ENCODE peak calls at places on chromosomes 12 and 14, in four cellular contexts. Z, L, B and M are unnamed samples.

GRCh38 chr12:3757261-3757660 is 4.4 kb upstream of the CRACR2A start:
- DNase-seq in Z (no peak), L (no peak), B (no peak), M (peak)

GRCh38 chr14:64501326-64502171 is 2.1 kb downstream of the ZBTB25 start:
- DNase-seq in Z (no peak), L (peak), B (no peak), M (peak)

GRCh38 chr12:75862692-75863471 is 168.7 kb downstream of the PHLDA1 start:
- DNase-seq in Z (no peak), L (peak), B (no peak), M (peak)

GRCh38 chr14:23537351-23538048 is 14.1 kb downstream of the ZFHX2 start:
- DNase-seq in Z (no peak), L (no peak), B (peak), M (no peak)

GRCh38 chr14:90398315-90398811 is 1.5 kb downstream of the CALM1 start:
- DNase-seq in Z (peak), L (peak), B (peak), M (no peak)

GRCh38 chr14:101589486-101590015 is 28.3 kb downstream of the DIO3 start:
- DNase-seq in Z (no peak), L (no peak), B (no peak), M (no peak)

GRCh38 chr14:56044196-56044595 is 74.0 kb upstream of the PELI2 start:
- DNase-seq in Z (no peak), L (no peak), B (no peak), M (no peak)

GRCh38 chr14:54672688-54673087 is 105.8 kb downstream of the SAMD4A start:
- DNase-seq in Z (no peak), L (no peak), B (no peak), M (no peak)

GRCh38 chr12:93621986-93622385 is 49.5 kb downstream of the SOCS2 start:
- DNase-seq in Z (no peak), L (no peak), B (no peak), M (no peak)

GRCh38 chr12:122001379-122002209 is 20.1 kb upstream of the BCL7A start:
- DNase-seq in Z (no peak), L (no peak), B (no peak), M (no peak)

GRCh38 chr12:115507951-115508722 is 769.4 kb downstream of the MED13L start:
- DNase-seq in Z (no peak), L (no peak), B (peak), M (peak)

GRCh38 chr14:71730471-71730870 is 201.8 kb upstream of the RGS6 start:
- DNase-seq in Z (no peak), L (no peak), B (no peak), M (no peak)

GRCh38 chr12:45415393-45415817 is 199.5 kb downstream of the ANO6 start:
- DNase-seq in Z (peak), L (peak), B (no peak), M (peak)

GRCh38 chr12:113162102-113163029 is 12.8 kb downstream of the CFAP73 start:
- DNase-seq in Z (peak), L (no peak), B (no peak), M (no peak)

GRCh38 chr12:128813883-128814282 is 9.9 kb downstream of the SLC15A4 start:
- DNase-seq in Z (no peak), L (no peak), B (no peak), M (no peak)

GRCh38 chr12:113974006-113974405 is 7.9 kb upstream of the RBM19 start:
- DNase-seq in Z (no peak), L (no peak), B (no peak), M (no peak)

GRCh38 chr14:23174785-23175184 is 8.7 kb downstream of the SLC7A8 start:
- DNase-seq in Z (no peak), L (no peak), B (no peak), M (no peak)

GRCh38 chr14:86013663-86014062 is 483.7 kb downstream of the FLRT2 start:
- DNase-seq in Z (no peak), L (no peak), B (no peak), M (peak)

DNA sequence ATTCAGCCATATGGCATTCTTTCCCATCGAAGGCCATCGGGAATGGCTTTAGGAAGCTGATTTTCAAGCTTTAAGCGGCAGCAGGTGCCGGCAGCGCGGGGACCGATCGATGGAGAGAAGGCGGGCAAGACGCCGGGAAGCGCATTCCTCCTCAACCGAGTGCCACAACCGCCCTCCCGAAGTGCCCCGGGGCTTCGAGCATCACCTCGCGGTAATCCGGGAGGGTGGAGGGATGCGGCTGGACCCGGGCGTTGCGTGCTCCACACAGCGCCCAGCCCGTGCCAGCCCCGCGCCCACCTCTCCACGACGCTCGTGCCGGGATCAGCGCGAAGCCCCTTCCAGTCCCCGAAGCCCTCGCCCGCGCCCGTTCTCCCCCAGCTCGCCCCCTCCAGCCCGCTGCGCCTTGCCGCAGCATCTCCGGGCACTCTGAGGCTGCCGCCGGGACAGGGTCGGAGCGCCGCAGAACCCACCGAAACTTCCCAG is 3.2 kb downstream of the USP44 start:
- DNase-seq in Z (peak), L (no peak), B (peak), M (no peak)
- TF ChIP-seq RNF2 in Z (no peak), L (peak), B (no peak), M (no peak)

DNA sequence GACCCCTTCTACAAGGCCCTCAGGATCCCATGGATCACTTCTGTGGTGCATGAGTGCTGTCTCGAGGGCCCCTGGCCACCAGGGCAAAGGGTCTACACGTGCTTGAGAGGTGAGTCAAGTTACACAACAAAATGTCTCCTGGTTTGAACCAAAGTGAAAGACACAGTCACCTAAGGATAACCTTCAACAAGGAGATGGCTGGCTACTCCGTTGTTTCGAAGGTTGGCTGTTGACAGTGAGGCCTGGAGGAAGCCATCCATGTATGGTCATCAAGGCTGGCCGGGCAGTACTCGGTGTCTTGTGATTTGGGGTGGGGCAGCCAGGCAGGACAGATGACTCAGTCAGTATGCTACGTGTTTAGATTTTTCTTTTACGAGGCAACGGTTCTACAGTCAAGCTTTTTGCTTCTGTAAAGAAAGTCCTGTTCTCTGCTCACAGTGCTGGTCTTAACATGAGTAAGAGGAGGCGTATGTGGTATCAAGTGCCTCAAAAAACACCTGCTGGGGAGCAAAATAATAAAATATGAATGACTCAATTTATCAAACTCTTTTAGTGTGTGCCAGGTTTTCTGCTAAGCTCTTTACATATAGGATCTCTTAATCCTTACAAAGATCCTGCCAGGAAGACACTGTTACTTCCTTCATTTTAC is 18.0 kb upstream of the NT5DC3 start:
- DNase-seq in Z (peak), L (peak), B (no peak), M (peak)
- TF ChIP-seq RNF2 in Z (no peak), L (no peak), B (no peak), M (peak)

DNA sequence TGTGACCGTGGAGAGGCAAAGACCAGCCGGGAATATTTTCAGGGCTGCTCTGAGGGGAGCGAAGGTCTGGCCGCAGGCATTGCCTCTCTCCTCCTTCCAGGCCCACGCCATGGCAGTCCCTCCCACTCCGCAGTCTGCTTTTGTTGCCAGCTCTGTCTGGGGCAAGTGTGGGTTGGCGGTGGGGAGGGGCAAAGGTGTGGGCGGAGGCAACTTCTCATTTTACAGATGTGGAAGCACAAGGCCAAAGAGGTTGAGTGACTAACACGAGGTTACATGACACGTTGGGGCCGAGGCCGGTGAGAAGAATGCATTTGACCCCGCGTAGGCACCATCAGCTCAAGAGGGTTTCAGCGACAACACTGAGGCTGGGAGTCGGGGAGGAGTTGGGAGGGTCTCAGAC is 6.1 kb upstream of the FAIM2 start:
- DNase-seq in Z (peak), L (no peak), B (peak), M (peak)
- TF ChIP-seq RNF2 in Z (no peak), L (no peak), B (no peak), M (no peak)

GRCh38 chr14:92439551-92440344 is 73.8 kb upstream of the RIN3 start:
- DNase-seq in Z (no peak), L (no peak), B (no peak), M (no peak)
- TF ChIP-seq RNF2 in Z (no peak), L (no peak), B (no peak), M (no peak)

GRCh38 chr14:67491741-67492504 is 3.4 kb upstream of the TMEM229B start:
- DNase-seq in Z (no peak), L (no peak), B (no peak), M (no peak)
- TF ChIP-seq RNF2 in Z (no peak), L (no peak), B (no peak), M (no peak)

DNA sequence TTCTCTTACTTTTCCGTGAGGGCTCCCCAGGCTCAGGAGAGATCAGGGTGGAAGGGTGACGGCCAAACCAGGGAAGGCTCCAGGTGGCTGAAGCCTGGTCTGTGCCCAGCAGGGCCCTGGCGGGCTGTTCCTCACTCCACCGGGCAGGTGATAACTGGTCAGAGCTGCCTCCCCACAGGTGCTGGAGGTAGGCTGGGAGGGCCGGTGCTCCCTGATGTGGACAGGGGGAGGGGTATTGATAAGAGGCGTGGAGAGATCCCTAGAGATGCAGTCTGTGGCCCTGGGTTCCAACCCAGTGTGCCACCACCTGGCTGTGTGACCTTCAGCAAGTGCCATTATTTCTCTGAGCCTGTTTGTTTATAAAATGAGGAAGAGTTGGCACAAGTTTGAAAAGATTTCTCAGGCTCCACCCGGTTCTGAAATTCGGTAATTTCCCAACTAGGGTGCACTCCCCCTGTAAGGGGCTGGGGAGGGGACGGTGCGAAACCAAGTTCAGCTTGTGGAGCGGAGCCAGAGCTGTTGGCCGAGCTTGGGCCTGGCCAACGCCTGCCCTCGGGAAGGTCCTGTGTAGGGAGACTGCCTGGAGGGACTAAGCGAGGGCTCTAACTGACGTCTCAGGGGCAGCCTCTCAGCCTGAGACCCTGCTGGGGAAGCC is 999 bp upstream of the NR4A1 start:
- DNase-seq in Z (no peak), L (no peak), B (peak), M (no peak)
- TF ChIP-seq RNF2 in Z (no peak), L (no peak), B (no peak), M (no peak)

DNA sequence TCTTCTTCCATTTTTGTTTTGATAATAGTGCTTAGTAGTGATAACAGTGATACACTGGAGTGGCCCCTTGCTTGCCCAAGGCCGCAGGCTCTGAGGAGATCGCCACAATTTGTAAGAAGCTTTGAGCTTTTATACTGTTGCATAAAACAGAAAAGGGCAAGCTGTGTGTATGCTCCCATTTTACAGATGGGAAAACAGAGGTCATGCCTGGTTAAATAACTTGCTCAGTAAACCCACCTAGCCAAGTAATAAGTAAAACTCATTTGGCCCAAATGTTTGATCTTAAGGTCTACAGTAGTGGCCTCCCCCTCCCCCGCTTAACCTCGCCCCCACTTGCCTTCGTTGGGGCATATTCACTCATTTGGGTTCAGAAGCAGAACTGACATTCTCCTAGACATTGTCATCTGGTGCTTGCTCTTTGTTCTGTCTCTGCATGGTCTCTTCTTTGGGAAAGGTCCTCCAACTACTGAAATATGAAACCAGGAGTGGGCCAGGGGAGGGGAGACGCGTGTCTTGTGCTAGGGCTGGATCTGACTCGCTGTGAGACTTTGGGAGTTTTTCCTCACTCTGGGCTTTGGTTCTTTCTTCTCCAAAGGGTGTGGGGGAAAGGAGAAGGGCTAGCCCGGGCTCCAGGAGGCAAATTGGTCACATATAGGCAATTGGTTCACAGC is 88.1 kb downstream of the PAPOLA start:
- DNase-seq in Z (no peak), L (no peak), B (no peak), M (no peak)
- TF ChIP-seq RNF2 in Z (no peak), L (no peak), B (no peak), M (no peak)

GRCh38 chr14:75640876-75641275 is 19.8 kb downstream of the ERG28 start:
- DNase-seq in Z (no peak), L (no peak), B (no peak), M (no peak)
- TF ChIP-seq RNF2 in Z (no peak), L (no peak), B (no peak), M (no peak)